ENCODE peak calls at places on chromosomes 3 and 15, in six cellular contexts. V is CD8-positive, alpha-beta T cell; Q is Peyer's patch; D is heart left ventricle; Y is MM.1S; J is ovary. C is an unnamed sample.

GRCh38 chr3:182323126-182323727 is 470.1 kb upstream of the ATP11B start:
- DNase-seq in J (no peak), V (no peak), Y (no peak), Q (no peak), D (no peak), C (no peak)

GRCh38 chr3:187746479-187747335 is 1.4 kb upstream of the BCL6 start:
- DNase-seq in V (no peak), J (peak), D (no peak), Y (no peak), Q (no peak), C (no peak)

GRCh38 chr15:51132384-51133139 is 37.9 kb upstream of the TNFAIP8L3 start:
- DNase-seq in Q (no peak), J (peak), D (no peak), V (no peak), Y (no peak), C (peak)

GRCh38 chr3:153221748-153222162 is 59.7 kb downstream of the RAP2B start:
- DNase-seq in D (peak), V (peak), Q (peak), Y (peak), J (peak), C (peak)

GRCh38 chr15:25417604-25418003 is 21.2 kb downstream of the UBE3A start:
- DNase-seq in V (no peak), Q (no peak), J (no peak), D (no peak), Y (no peak), C (no peak)

GRCh38 chr3:11932636-11933035 is 71.6 kb upstream of the SYN2 start:
- DNase-seq in V (no peak), D (no peak), Q (no peak), J (no peak), Y (no peak), C (no peak)

GRCh38 chr3:43191116-43191515 is 85.2 kb upstream of the POMGNT2 start:
- DNase-seq in J (no peak), D (no peak), V (no peak), Y (no peak), Q (no peak), C (no peak)

GRCh38 chr15:61382927-61383326 is 153.8 kb upstream of the RORA start:
- DNase-seq in D (no peak), Q (no peak), J (no peak), V (no peak), Y (no peak), C (no peak)

GRCh38 chr3:14839236-14839635 is 20.5 kb downstream of the FGD5 start:
- DNase-seq in Q (no peak), Y (no peak), D (no peak), V (no peak), J (no peak), C (no peak)

GRCh38 chr3:103919327-103919726 is 1447.4 kb upstream of the ALCAM start:
- DNase-seq in J (no peak), V (no peak), Q (no peak), Y (no peak), D (no peak), C (no peak)

GRCh38 chr15:43469867-43470266 is 23.1 kb downstream of the TP53BP1 start:
- DNase-seq in V (no peak), D (no peak), J (no peak), Y (no peak), Q (no peak), C (no peak)

GRCh38 chr3:56467108-56467507 is 1.2 kb downstream of the ERC2 start:
- DNase-seq in J (peak), V (peak), Y (no peak), D (peak), Q (peak), C (peak)

GRCh38 chr3:195095035-195095703 is 175.8 kb downstream of the XXYLT1 start:
- DNase-seq in J (no peak), Q (no peak), D (peak), V (no peak), Y (no peak), C (no peak)

GRCh38 chr3:186365202-186365974 is 3.4 kb upstream of the DGKG start:
- DNase-seq in J (no peak), D (peak), V (no peak), Y (no peak), Q (no peak), C (peak)

DNA sequence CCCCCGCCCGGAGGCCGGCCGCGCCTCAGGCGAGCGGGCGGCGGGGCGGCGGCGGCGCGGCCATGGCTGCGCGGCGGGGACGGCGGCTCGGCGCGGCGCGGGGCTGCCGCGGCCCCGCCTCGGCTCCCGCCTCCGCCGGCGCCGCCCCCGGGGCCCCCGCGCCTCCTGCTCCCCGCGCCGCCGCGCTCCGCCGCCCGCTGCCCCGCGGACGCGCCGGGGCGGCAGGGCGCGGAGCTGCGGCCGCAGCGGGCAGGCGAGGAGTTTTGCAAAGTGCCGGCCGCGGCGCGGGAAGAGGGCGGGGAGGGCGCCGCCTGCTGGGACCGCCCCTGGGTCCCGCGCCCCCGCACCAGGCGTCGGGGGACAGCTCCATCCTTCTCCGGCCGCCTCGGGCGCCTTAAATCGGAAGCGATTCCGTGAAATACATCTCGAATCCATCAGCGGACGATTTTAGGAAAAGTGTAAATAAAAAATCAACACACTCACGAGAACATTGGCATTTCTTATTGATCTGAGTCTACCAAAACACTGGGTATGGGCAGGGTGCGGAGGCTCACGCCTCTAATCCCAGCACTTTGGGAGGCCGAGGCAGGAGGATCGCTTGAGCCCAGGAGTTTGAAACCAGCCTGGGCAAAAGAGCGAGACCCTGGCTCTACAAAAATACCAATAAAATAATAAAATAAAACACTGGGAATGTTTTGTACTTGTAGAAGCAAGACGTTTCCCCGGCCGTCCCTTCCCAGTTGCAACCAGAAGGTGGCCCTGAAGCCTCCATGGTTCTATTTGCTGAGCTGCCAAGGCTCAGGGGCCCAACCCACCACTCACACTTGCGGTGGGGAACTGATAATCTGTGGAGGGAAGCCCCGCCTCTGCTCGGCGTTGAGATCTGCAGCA is 136.9 kb downstream of the NUP210 start:
- DNase-seq in V (no peak), J (no peak), D (no peak), Q (peak), Y (peak), C (peak)
- TF ChIP-seq CTCF in V (no peak), J (no peak), D (peak), Q (no peak), Y (peak), C (no peak)

DNA sequence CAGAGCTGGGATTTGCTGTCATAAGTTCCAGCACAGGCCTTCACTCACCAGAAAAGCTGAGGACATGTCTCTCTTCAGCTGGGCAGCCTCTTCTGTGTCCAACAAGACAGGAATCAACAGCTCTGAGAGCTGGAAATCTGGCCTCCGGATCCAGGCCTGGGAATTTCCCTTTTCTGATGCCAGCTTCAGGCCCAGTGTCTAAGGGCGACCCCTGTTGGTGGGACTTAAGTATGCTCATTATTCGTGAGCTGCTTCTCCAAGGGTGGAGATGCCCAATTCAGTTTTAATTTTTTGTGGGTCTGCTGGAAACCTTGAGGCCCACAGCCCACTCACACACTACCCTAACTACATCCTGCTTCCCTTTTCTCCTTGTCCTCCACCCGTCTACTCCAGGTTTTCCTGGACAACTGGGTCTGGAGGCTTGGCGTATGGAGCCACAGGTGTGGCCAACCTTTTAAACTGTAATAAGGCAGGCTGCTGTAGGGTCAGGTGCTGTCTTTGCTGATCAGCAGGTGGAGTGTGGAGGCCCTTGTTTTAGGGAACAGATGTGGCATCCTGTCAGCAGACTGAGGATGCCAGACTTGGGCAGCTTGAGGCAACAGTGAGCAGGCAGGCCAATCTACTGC is 2.6 kb upstream of the CEMIP start:
- DNase-seq in J (peak), V (peak), Y (peak), Q (peak), D (peak), C (no peak)
- H3K27ac ChIP-seq in J (no peak), V (no peak), Y (no peak), Q (no peak), D (no peak), C (peak)

DNA sequence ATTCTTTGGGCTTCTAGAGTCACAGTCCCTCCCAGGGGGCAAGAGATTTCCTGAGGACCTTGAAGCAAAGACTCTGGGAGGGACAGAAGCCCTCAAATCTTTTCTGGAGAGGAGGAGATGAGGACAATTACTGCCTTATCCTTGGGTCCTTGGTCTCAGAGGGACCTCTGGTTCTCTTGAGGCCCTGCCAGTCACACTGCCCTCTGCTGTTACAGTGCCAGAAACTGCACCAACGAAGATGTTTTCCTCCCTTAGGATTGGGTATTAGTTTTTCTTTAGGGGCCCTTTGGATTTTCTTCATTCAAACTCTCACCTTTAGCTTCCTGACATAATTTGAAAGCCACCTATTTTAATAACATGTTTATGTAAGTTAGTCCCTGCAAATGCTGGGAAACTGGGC is 58.2 kb upstream of the SCN5A start:
- DNase-seq in D (no peak), V (no peak), Y (no peak), Q (no peak), J (no peak), C (peak)
- TF ChIP-seq CTCF in D (peak), V (no peak), Y (peak), Q (no peak), J (no peak), C (no peak)

GRCh38 chr3:57791245-57791644 is 35.1 kb downstream of the SLMAP start:
- DNase-seq in J (no peak), D (no peak), V (no peak), Y (no peak), Q (no peak), C (no peak)
- H3K27ac ChIP-seq in J (no peak), D (no peak), V (no peak), Y (no peak), Q (no peak), C (no peak)

GRCh38 chr3:99928758-99929408 is 111.2 kb downstream of the CMSS1 start:
- DNase-seq in J (no peak), V (no peak), D (no peak), Q (no peak), Y (no peak), C (no peak)
- TF ChIP-seq CTCF in J (peak), V (no peak), D (peak), Q (no peak), Y (no peak), C (no peak)